ENCODE peak calls at places on chromosomes 4 and X, in nine cellular contexts. R is right lobe of liver, V is upper lobe of left lung, B is tibial nerve, N is GM12891, U is body of pancreas, W is thyroid gland, T is stomach, M is A549. C is an unnamed sample.
A peak's percentile ranks its signal among the peaks of the same experiment; 100 is the strongest.

GRCh38 chrX:131063613-131064012 is 5.5 kb downstream of the ARHGAP36 start:
- DNase-seq in B (no peak), W (no peak), M (no peak), V (no peak), U (no peak), R (no peak), T (no peak), N (no peak), C (no peak)

GRCh38 chr4:158769175-158769831 is 477 bp downstream of the FNIP2 start:
- DNase-seq in R (peak; percentile 45), N (peak; percentile 19), V (peak; percentile 91), U (peak; percentile 52), M (peak; percentile 19), T (peak; percentile 29), W (peak; percentile 44), B (no peak), C (peak; percentile 44)

GRCh38 chr4:138910201-138910913 is 105.2 kb upstream of the NOCT start:
- DNase-seq in B (no peak), U (peak; percentile 15), M (peak; percentile 31), W (no peak), T (peak; percentile 37), R (no peak), N (no peak), V (no peak), C (no peak)

GRCh38 chr4:116343809-116344208 is 741.6 kb downstream of the TRAM1L1 start:
- DNase-seq in R (no peak), W (no peak), T (no peak), V (no peak), U (no peak), N (no peak), M (no peak), B (no peak), C (no peak)

GRCh38 chr4:41949531-41949930 is 14.3 kb downstream of the TMEM33 start:
- DNase-seq in V (no peak), M (no peak), R (no peak), W (no peak), U (no peak), B (no peak), T (no peak), N (no peak), C (no peak)

GRCh38 chr4:8765084-8765483 is 106.6 kb downstream of the HMX1 start:
- DNase-seq in V (no peak), B (no peak), N (no peak), M (no peak), R (peak; percentile 7), T (no peak), W (no peak), U (no peak), C (no peak)

GRCh38 chr4:169050308-169050707 is 40.3 kb upstream of the CBR4 start:
- DNase-seq in V (no peak), R (no peak), B (no peak), U (no peak), M (no peak), T (no peak), N (no peak), W (no peak), C (no peak)

GRCh38 chrX:8374041-8374825 is 90.4 kb upstream of the VCX3B start:
- DNase-seq in N (no peak), R (no peak), T (no peak), V (no peak), U (no peak), W (no peak), M (no peak), B (no peak), C (no peak)

GRCh38 chr4:88592600-88593448 is 544 bp downstream of the HERC3 start:
- DNase-seq in M (peak; percentile 57), V (peak; percentile 97), T (peak; percentile 84), W (peak; percentile 83), U (peak; percentile 79), N (peak; percentile 85), R (peak; percentile 91), B (peak; percentile 61), C (peak; percentile 79)

GRCh38 chr4:179989975-179990374 is 2253.2 kb upstream of the TENM3 start:
- DNase-seq in R (no peak), B (no peak), M (no peak), V (no peak), N (peak; percentile 5), U (no peak), T (no peak), W (peak; percentile 2), C (no peak)

GRCh38 chrX:20459410-20460350 is 193.0 kb upstream of the RPS6KA3 start:
- DNase-seq in N (no peak), V (no peak), R (no peak), U (no peak), M (no peak), B (no peak), W (no peak), T (no peak), C (no peak)

GRCh38 chr4:83110970-83111369 is 3.6 kb downstream of the PLAC8 start:
- DNase-seq in W (no peak), U (no peak), R (no peak), N (no peak), V (no peak), M (no peak), B (no peak), T (no peak), C (no peak)

GRCh38 chrX:17242470-17242869 is 132.5 kb upstream of the NHS start:
- DNase-seq in V (no peak), B (peak; percentile 13), R (no peak), W (peak; percentile 34), T (peak; percentile 49), N (no peak), U (peak; percentile 41), M (no peak), C (peak; percentile 38)
- TF ChIP-seq POLR2A in V (no peak), B (no peak), R (no peak), W (no peak), T (no peak), N (no peak), U (no peak), M (no peak), C (no peak)

GRCh38 chrX:154382483-154383069 is 3.5 kb downstream of the EMD start:
- DNase-seq in T (no peak), B (no peak), N (no peak), V (no peak), W (no peak), R (no peak), M (no peak), U (no peak), C (no peak)
- TF ChIP-seq POLR2A in T (no peak), B (no peak), N (no peak), V (no peak), W (no peak), R (no peak), M (no peak), U (no peak), C (no peak)

DNA sequence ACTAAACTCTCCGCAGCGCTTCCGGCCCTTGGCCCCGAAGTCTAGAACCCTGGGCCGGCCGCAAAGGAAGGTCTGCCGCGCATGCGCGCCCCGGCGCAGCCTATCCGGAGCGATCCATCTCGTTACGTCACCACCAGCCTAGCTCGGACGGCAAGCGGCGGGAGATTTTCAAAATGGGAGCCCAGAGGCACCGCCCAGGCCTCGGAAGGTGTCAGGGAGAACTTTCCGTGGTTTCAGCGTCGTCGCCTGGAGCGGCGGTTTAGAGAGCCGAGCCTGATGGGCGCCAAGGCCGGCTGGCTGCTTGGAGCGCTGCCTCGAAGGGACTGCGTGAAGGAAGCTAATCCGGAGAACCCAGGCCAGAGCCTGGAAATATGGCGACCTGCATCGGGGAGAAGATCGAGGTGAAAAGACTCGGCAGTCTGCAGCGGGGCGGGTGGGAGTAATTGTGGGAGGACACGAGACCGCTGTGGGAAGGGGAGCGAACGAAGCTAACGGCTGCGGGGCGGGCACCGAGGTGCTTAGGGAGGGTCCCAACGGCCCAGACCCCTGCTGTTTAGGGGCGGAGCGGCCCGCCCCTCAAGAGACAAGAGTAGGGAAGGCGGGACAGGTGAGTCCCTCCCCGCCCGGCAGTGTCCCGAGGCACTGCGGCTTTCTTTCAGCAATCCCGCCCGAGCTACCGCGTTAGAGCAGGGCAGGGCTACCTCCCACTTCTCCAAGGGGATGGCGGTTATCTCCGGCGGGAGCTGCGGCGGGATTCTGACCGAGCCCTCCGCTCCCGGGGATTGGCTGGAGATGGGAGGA is at the start of gene PLK4:
- DNase-seq in R (peak; percentile 97), M (peak; percentile 81), B (peak; percentile 83), U (peak; percentile 95), N (peak; percentile 76), V (peak; percentile 99), T (peak; percentile 95), W (peak; percentile 96), C (peak; percentile 92)
- TF ChIP-seq POLR2A in R (no peak), M (no peak), B (no peak), U (no peak), N (peak; percentile 45), V (no peak), T (no peak), W (no peak), C (peak; percentile 61)

DNA sequence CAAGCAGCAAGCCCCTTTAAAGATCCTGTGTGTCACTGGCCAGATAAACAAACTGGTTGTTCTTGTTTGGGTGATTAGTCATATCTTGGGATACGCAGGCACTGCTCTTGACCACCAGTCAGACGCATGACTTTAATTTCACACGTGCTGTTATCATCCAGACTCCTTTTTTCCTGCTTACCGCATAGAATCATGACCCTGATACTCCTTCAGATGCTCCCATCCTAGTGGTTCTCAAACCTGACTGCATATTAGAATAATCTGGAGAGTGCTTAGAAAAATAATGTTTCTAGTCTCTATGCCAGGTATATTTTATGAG is 78.8 kb downstream of the CLDN22 start:
- DNase-seq in N (no peak), M (no peak), T (no peak), U (no peak), R (no peak), B (no peak), V (no peak), W (no peak), C (no peak)
- TF ChIP-seq POLR2A in N (no peak), M (no peak), T (no peak), U (no peak), R (no peak), B (no peak), V (no peak), W (no peak), C (no peak)

GRCh38 chr4:118834960-118835895 is 698 bp downstream of the SEC24D start:
- DNase-seq in M (peak; percentile 25), T (peak; percentile 68), N (no peak), V (no peak), B (peak; percentile 43), W (peak; percentile 89), R (peak; percentile 63), U (peak; percentile 67), C (peak; percentile 71)
- TF ChIP-seq POLR2A in M (no peak), T (no peak), N (peak; percentile 71), V (no peak), B (peak; percentile 62), W (peak; percentile 41), R (peak; percentile 83), U (peak; percentile 69), C (peak; percentile 52)

DNA sequence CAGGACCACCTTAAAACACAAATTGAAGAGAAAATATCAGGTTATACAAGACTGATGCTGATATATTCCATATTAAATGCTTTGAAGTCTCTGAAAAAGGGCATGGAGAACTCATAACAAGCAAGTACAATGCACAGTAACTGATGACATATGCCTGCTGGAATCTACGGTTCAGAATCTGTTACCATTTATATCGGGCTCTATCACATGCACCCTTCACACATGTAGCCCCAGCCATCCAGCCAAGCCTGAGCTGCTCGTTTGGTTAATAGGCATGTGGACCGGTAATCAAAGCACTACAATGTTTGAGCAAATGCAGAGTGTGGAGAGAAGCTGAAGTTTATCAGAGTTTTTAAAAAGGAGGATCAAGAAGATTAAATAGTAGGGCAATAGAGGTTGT is 11.8 kb downstream of the COMMD8 start:
- DNase-seq in M (no peak), V (no peak), W (no peak), T (no peak), R (no peak), U (no peak), B (no peak), N (no peak), C (no peak)
- TF ChIP-seq POLR2A in M (no peak), V (no peak), W (no peak), T (no peak), R (no peak), U (no peak), B (no peak), N (no peak), C (no peak)

C was measured in uterus.